ENCODE peak calls at places on chromosomes 5 and 9, in nine cellular contexts. One of them, this sample, is unnamed.
A peak's percentile ranks its signal among the peaks of the same experiment; 100 is the strongest.

GRCh38 chr5:91079037-91079436 is 304.1 kb downstream of the ARRDC3 start:
- DNase-seq in activated CD8-positive, alpha-beta T cell treated with anti-CD3 and anti-CD28 coated beads for 36 hours: no peak
- DNase-seq in psoas muscle: no peak
- DNase-seq in heart left ventricle: no peak
- DNase-seq in BJ: no peak
- DNase-seq in progenitor cell of endocrine pancreas: no peak
- DNase-seq in endothelial cell: no peak
- DNase-seq in glutamatergic neuron: no peak
- DNase-seq in WTC11: no peak
- DNase-seq in this sample: no peak

GRCh38 chr9:95188459-95188858 is 129.1 kb downstream of the FANCC start:
- DNase-seq in activated CD8-positive, alpha-beta T cell treated with anti-CD3 and anti-CD28 coated beads for 36 hours: no peak
- DNase-seq in psoas muscle: no peak
- DNase-seq in heart left ventricle: no peak
- DNase-seq in BJ: no peak
- DNase-seq in progenitor cell of endocrine pancreas: no peak
- DNase-seq in endothelial cell: no peak
- DNase-seq in glutamatergic neuron: no peak
- DNase-seq in WTC11: no peak
- DNase-seq in this sample: no peak

GRCh38 chr9:116697887-116698286 is 10.8 kb downstream of the TRIM32 start:
- DNase-seq in activated CD8-positive, alpha-beta T cell treated with anti-CD3 and anti-CD28 coated beads for 36 hours: no peak
- DNase-seq in psoas muscle: peak; percentile 44
- DNase-seq in heart left ventricle: no peak
- DNase-seq in BJ: no peak
- DNase-seq in progenitor cell of endocrine pancreas: no peak
- DNase-seq in endothelial cell: no peak
- DNase-seq in glutamatergic neuron: no peak
- DNase-seq in WTC11: no peak
- DNase-seq in this sample: no peak

GRCh38 chr9:133397370-133397769 is 20.4 kb downstream of the REXO4 start:
- DNase-seq in activated CD8-positive, alpha-beta T cell treated with anti-CD3 and anti-CD28 coated beads for 36 hours: no peak
- DNase-seq in psoas muscle: no peak
- DNase-seq in heart left ventricle: no peak
- DNase-seq in BJ: no peak
- DNase-seq in progenitor cell of endocrine pancreas: no peak
- DNase-seq in endothelial cell: no peak
- DNase-seq in glutamatergic neuron: no peak
- DNase-seq in WTC11: no peak
- DNase-seq in this sample: no peak

GRCh38 chr9:120265791-120266190 is 314.2 kb downstream of the CDK5RAP2 start:
- DNase-seq in activated CD8-positive, alpha-beta T cell treated with anti-CD3 and anti-CD28 coated beads for 36 hours: no peak
- DNase-seq in psoas muscle: peak; percentile 78
- DNase-seq in heart left ventricle: peak; percentile 67
- DNase-seq in BJ: no peak
- DNase-seq in progenitor cell of endocrine pancreas: no peak
- DNase-seq in endothelial cell: no peak
- DNase-seq in glutamatergic neuron: no peak
- DNase-seq in WTC11: no peak
- DNase-seq in this sample: peak; percentile 57

GRCh38 chr9:20989923-20990341 is 41.5 kb downstream of the HACD4 start:
- DNase-seq in activated CD8-positive, alpha-beta T cell treated with anti-CD3 and anti-CD28 coated beads for 36 hours: no peak
- DNase-seq in psoas muscle: peak; percentile 54
- DNase-seq in heart left ventricle: peak; percentile 46
- DNase-seq in BJ: no peak
- DNase-seq in progenitor cell of endocrine pancreas: no peak
- DNase-seq in endothelial cell: no peak
- DNase-seq in glutamatergic neuron: no peak
- DNase-seq in WTC11: no peak
- DNase-seq in this sample: peak; percentile 41

GRCh38 chr5:134902071-134902801 is 2.7 kb upstream of the PCBD2 start:
- DNase-seq in activated CD8-positive, alpha-beta T cell treated with anti-CD3 and anti-CD28 coated beads for 36 hours: peak; percentile 12
- DNase-seq in psoas muscle: no peak
- DNase-seq in heart left ventricle: no peak
- DNase-seq in BJ: no peak
- DNase-seq in progenitor cell of endocrine pancreas: no peak
- DNase-seq in endothelial cell: no peak
- DNase-seq in glutamatergic neuron: no peak
- DNase-seq in WTC11: no peak
- DNase-seq in this sample: no peak

GRCh38 chr5:31819926-31820516 is 181.1 kb downstream of the PDZD2 start:
- DNase-seq in activated CD8-positive, alpha-beta T cell treated with anti-CD3 and anti-CD28 coated beads for 36 hours: no peak
- DNase-seq in psoas muscle: no peak
- DNase-seq in heart left ventricle: no peak
- DNase-seq in BJ: no peak
- DNase-seq in progenitor cell of endocrine pancreas: no peak
- DNase-seq in endothelial cell: no peak
- DNase-seq in glutamatergic neuron: no peak
- DNase-seq in WTC11: no peak
- DNase-seq in this sample: no peak

GRCh38 chr9:98657897-98658296 is 50.8 kb downstream of the GABBR2 start:
- DNase-seq in activated CD8-positive, alpha-beta T cell treated with anti-CD3 and anti-CD28 coated beads for 36 hours: no peak
- DNase-seq in psoas muscle: no peak
- DNase-seq in heart left ventricle: no peak
- DNase-seq in BJ: peak; percentile 29
- DNase-seq in progenitor cell of endocrine pancreas: no peak
- DNase-seq in endothelial cell: no peak
- DNase-seq in glutamatergic neuron: no peak
- DNase-seq in WTC11: no peak
- DNase-seq in this sample: no peak

GRCh38 chr9:34405719-34406118 is 29.0 kb upstream of the MYORG start:
- DNase-seq in activated CD8-positive, alpha-beta T cell treated with anti-CD3 and anti-CD28 coated beads for 36 hours: no peak
- DNase-seq in psoas muscle: no peak
- DNase-seq in heart left ventricle: no peak
- DNase-seq in BJ: no peak
- DNase-seq in progenitor cell of endocrine pancreas: no peak
- DNase-seq in endothelial cell: no peak
- DNase-seq in glutamatergic neuron: no peak
- DNase-seq in WTC11: no peak
- DNase-seq in this sample: no peak

GRCh38 chr9:74951725-74952151 is 974 bp downstream of the C9orf40 start:
- DNase-seq in activated CD8-positive, alpha-beta T cell treated with anti-CD3 and anti-CD28 coated beads for 36 hours: peak; percentile 53
- DNase-seq in psoas muscle: peak; percentile 66
- DNase-seq in heart left ventricle: peak; percentile 56
- DNase-seq in BJ: no peak
- DNase-seq in progenitor cell of endocrine pancreas: peak; percentile 20
- DNase-seq in endothelial cell: peak; percentile 47
- DNase-seq in glutamatergic neuron: peak; percentile 61
- DNase-seq in WTC11: peak; percentile 45
- DNase-seq in this sample: peak; percentile 34

GRCh38 chr9:33143241-33143642 is 23.9 kb downstream of the B4GALT1 start:
- DNase-seq in activated CD8-positive, alpha-beta T cell treated with anti-CD3 and anti-CD28 coated beads for 36 hours: peak; percentile 40
- DNase-seq in psoas muscle: no peak
- DNase-seq in heart left ventricle: no peak
- DNase-seq in BJ: peak; percentile 65
- DNase-seq in progenitor cell of endocrine pancreas: no peak
- DNase-seq in endothelial cell: no peak
- DNase-seq in glutamatergic neuron: no peak
- DNase-seq in WTC11: no peak
- DNase-seq in this sample: no peak

DNA sequence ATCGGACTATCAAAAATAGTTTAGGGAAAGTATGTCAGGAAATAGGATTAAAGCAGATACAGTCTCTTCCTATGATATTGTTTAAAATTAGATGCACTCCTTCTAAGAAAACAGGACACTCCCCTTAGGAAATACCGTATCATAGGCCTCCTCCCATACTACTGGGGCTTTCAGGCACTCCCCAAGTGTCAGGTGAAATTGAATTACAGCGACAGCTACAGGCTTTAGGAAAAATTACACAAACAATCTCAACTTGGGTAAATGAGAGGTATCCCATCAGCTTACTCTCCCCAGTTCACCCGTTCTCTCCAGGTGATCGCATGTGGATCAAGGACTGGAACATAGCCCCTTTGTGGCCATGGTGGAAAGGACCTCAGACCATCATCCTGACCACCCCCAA is 110.4 kb upstream of the EPB41L4A start:
- DNase-seq in activated CD8-positive, alpha-beta T cell treated with anti-CD3 and anti-CD28 coated beads for 36 hours: no peak
- DNase-seq in psoas muscle: no peak
- DNase-seq in heart left ventricle: no peak
- DNase-seq in BJ: no peak
- DNase-seq in progenitor cell of endocrine pancreas: no peak
- DNase-seq in endothelial cell: no peak
- DNase-seq in glutamatergic neuron: no peak
- DNase-seq in WTC11: no peak
- DNase-seq in this sample: no peak
- TF ChIP-seq CTCF in activated CD8-positive, alpha-beta T cell treated with anti-CD3 and anti-CD28 coated beads for 36 hours: no peak
- TF ChIP-seq CTCF in psoas muscle: no peak
- TF ChIP-seq CTCF in heart left ventricle: peak; percentile 17
- TF ChIP-seq CTCF in BJ: no peak
- TF ChIP-seq CTCF in progenitor cell of endocrine pancreas: peak; percentile 40
- TF ChIP-seq CTCF in endothelial cell: no peak
- TF ChIP-seq CTCF in glutamatergic neuron: no peak
- TF ChIP-seq CTCF in WTC11: peak; percentile 13
- TF ChIP-seq CTCF in this sample: peak; percentile 53

GRCh38 chr9:37653385-37653784 is 2.6 kb downstream of the FRMPD1 start:
- DNase-seq in activated CD8-positive, alpha-beta T cell treated with anti-CD3 and anti-CD28 coated beads for 36 hours: no peak
- DNase-seq in psoas muscle: no peak
- DNase-seq in heart left ventricle: no peak
- DNase-seq in BJ: no peak
- DNase-seq in progenitor cell of endocrine pancreas: no peak
- DNase-seq in endothelial cell: no peak
- DNase-seq in glutamatergic neuron: no peak
- DNase-seq in WTC11: no peak
- DNase-seq in this sample: no peak
- TF ChIP-seq CTCF in activated CD8-positive, alpha-beta T cell treated with anti-CD3 and anti-CD28 coated beads for 36 hours: no peak
- TF ChIP-seq CTCF in psoas muscle: no peak
- TF ChIP-seq CTCF in heart left ventricle: no peak
- TF ChIP-seq CTCF in BJ: no peak
- TF ChIP-seq CTCF in progenitor cell of endocrine pancreas: no peak
- TF ChIP-seq CTCF in endothelial cell: no peak
- TF ChIP-seq CTCF in glutamatergic neuron: no peak
- TF ChIP-seq CTCF in WTC11: no peak
- TF ChIP-seq CTCF in this sample: no peak

DNA sequence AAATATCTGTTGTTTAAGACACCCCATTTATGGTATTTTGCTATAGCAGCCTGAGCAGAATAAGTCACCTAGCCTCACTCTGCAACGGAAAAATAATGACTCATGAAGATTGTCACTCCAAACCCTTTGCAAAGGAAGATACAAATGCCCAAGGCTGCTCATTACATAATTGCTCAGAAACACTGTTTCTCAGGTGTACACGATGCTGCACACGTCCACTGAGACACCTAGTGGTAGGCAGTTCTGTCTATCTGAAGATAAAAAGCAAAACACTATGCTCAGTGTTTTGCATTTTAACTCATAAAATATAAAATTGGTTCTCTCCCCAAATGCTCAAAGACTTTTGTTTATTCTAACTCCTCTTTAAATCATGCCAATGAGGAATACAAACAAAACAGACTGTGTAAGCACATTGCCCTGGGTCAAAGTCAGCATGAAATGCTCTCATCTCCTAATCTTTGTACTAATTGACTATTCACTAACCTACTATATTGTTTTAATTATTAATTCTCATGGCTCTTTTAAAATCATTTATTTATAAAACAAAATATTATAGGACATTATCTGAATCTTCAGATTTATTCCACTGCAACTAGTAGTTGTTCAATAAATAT is 7.7 kb upstream of the TSLP start:
- DNase-seq in activated CD8-positive, alpha-beta T cell treated with anti-CD3 and anti-CD28 coated beads for 36 hours: peak; percentile 18
- DNase-seq in psoas muscle: no peak
- DNase-seq in heart left ventricle: no peak
- DNase-seq in BJ: no peak
- DNase-seq in progenitor cell of endocrine pancreas: no peak
- DNase-seq in endothelial cell: no peak
- DNase-seq in glutamatergic neuron: no peak
- DNase-seq in WTC11: no peak
- DNase-seq in this sample: no peak
- TF ChIP-seq CTCF in activated CD8-positive, alpha-beta T cell treated with anti-CD3 and anti-CD28 coated beads for 36 hours: no peak
- TF ChIP-seq CTCF in psoas muscle: no peak
- TF ChIP-seq CTCF in heart left ventricle: no peak
- TF ChIP-seq CTCF in BJ: peak; percentile 48
- TF ChIP-seq CTCF in progenitor cell of endocrine pancreas: peak; percentile 62
- TF ChIP-seq CTCF in endothelial cell: no peak
- TF ChIP-seq CTCF in glutamatergic neuron: no peak
- TF ChIP-seq CTCF in WTC11: no peak
- TF ChIP-seq CTCF in this sample: peak; percentile 63

GRCh38 chr9:127524373-127524772 is 73.1 kb downstream of the LRSAM1 start:
- DNase-seq in activated CD8-positive, alpha-beta T cell treated with anti-CD3 and anti-CD28 coated beads for 36 hours: no peak
- DNase-seq in psoas muscle: no peak
- DNase-seq in heart left ventricle: no peak
- DNase-seq in BJ: no peak
- DNase-seq in progenitor cell of endocrine pancreas: no peak
- DNase-seq in endothelial cell: no peak
- DNase-seq in glutamatergic neuron: no peak
- DNase-seq in WTC11: no peak
- DNase-seq in this sample: no peak

GRCh38 chr9:127527560-127528268 is 76.4 kb downstream of the LRSAM1 start:
- DNase-seq in activated CD8-positive, alpha-beta T cell treated with anti-CD3 and anti-CD28 coated beads for 36 hours: no peak
- DNase-seq in psoas muscle: no peak
- DNase-seq in heart left ventricle: no peak
- DNase-seq in BJ: no peak
- DNase-seq in progenitor cell of endocrine pancreas: no peak
- DNase-seq in endothelial cell: no peak
- DNase-seq in glutamatergic neuron: no peak
- DNase-seq in WTC11: no peak
- DNase-seq in this sample: no peak

GRCh38 chr9:127523312-127523851 is 72.1 kb downstream of the LRSAM1 start:
- DNase-seq in activated CD8-positive, alpha-beta T cell treated with anti-CD3 and anti-CD28 coated beads for 36 hours: peak; percentile 76
- DNase-seq in psoas muscle: no peak
- DNase-seq in heart left ventricle: peak; percentile 16
- DNase-seq in BJ: no peak
- DNase-seq in progenitor cell of endocrine pancreas: no peak
- DNase-seq in endothelial cell: no peak
- DNase-seq in glutamatergic neuron: no peak
- DNase-seq in WTC11: peak; percentile 54
- DNase-seq in this sample: no peak

GRCh38 chr9:127526655-127527559 is 75.6 kb downstream of the LRSAM1 start:
- DNase-seq in activated CD8-positive, alpha-beta T cell treated with anti-CD3 and anti-CD28 coated beads for 36 hours: no peak
- DNase-seq in psoas muscle: no peak
- DNase-seq in heart left ventricle: no peak
- DNase-seq in BJ: no peak
- DNase-seq in progenitor cell of endocrine pancreas: no peak
- DNase-seq in endothelial cell: no peak
- DNase-seq in glutamatergic neuron: peak; percentile 62
- DNase-seq in WTC11: no peak
- DNase-seq in this sample: no peak

DNA sequence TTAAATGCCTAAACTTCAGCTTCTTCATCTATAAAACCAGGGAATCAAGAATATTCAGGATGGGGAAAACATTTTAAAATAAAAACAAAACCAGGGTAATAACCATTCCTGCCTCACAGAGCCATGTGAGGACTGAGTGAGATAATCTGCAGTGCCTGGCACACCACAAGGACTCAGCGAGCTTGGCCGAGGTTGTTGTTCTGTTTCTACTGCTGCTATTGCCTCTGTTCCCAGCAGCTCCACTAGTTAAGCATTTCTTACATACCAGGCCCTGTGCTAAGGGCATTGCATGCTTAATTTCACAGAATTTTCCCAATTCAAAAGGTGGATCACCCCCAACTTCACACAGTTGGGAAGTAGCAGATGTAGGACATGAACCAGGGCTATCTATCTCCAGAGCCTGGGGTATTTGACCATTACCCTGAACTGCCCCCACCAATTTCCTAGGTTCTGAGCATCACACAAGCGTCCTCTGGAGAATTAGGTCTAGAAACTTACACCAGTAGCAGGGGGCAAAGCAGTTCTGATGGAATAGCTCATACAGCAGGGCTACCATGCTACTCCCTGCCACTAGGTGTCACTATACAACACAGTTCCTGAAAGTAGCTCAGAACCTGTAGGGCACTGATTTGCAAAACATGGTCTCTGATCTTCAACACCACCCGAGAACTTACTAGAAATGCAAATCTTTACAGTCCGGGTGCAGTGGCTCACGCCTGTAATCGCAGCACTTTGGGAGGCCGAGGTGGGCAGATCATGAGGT is 74.3 kb downstream of the LRSAM1 start:
- DNase-seq in activated CD8-positive, alpha-beta T cell treated with anti-CD3 and anti-CD28 coated beads for 36 hours: peak; percentile 55
- DNase-seq in psoas muscle: no peak
- DNase-seq in heart left ventricle: peak; percentile 23
- DNase-seq in BJ: no peak
- DNase-seq in progenitor cell of endocrine pancreas: no peak
- DNase-seq in endothelial cell: no peak
- DNase-seq in glutamatergic neuron: no peak
- DNase-seq in WTC11: no peak
- DNase-seq in this sample: no peak
- TF ChIP-seq CTCF in activated CD8-positive, alpha-beta T cell treated with anti-CD3 and anti-CD28 coated beads for 36 hours: peak; percentile 74
- TF ChIP-seq CTCF in psoas muscle: peak; percentile 47
- TF ChIP-seq CTCF in heart left ventricle: peak; percentile 35
- TF ChIP-seq CTCF in BJ: peak; percentile 74
- TF ChIP-seq CTCF in progenitor cell of endocrine pancreas: peak; percentile 40
- TF ChIP-seq CTCF in endothelial cell: peak; percentile 69
- TF ChIP-seq CTCF in glutamatergic neuron: peak; percentile 64
- TF ChIP-seq CTCF in WTC11: peak; percentile 61
- TF ChIP-seq CTCF in this sample: peak; percentile 60